ENCODE peak calls at places on chromosomes 5 and 9, in four cellular contexts. V is H9, P is IMR-90, H is H1. A is an unnamed sample.

GRCh38 chr9:120893585-120893857 is 16.5 kb upstream of the PHF19 start:
- DNase-seq in H (no peak), V (no peak), P (peak; percentile 73), A (no peak)

GRCh38 chr9:130172161-130172857 is at the start of gene NCS1:
- DNase-seq in V (peak; percentile 63), P (peak; percentile 61), H (no peak), A (peak; percentile 56)

GRCh38 chr9:130530932-130531331 is 48.4 kb upstream of the FUBP3 start:
- DNase-seq in V (no peak), P (no peak), H (no peak), A (no peak)

GRCh38 chr5:136028782-136029742 is at the start of gene TGFBI:
- DNase-seq in V (peak; percentile 73), H (peak; percentile 27), P (peak; percentile 67), A (peak; percentile 79)

GRCh38 chr9:470041-470781 is 255.5 kb downstream of the DOCK8 start:
- DNase-seq in P (peak; percentile 64), H (peak; percentile 69), V (peak; percentile 92), A (peak; percentile 89)

GRCh38 chr5:43606351-43606750 is 3.4 kb downstream of the NNT start:
- DNase-seq in H (no peak), P (no peak), V (no peak), A (no peak)

GRCh38 chr9:77374266-77374665 is 196.9 kb downstream of the VPS13A start:
- DNase-seq in P (peak; percentile 60), V (no peak), H (no peak), A (no peak)

GRCh38 chr9:125649315-125649714 is 57.7 kb downstream of the MAPKAP1 start:
- DNase-seq in V (no peak), P (peak; percentile 86), H (no peak), A (peak; percentile 67)

GRCh38 chr9:121674952-121675351 is 23.5 kb downstream of the DAB2IP start:
- DNase-seq in V (peak; percentile 59), P (peak; percentile 74), H (no peak), A (peak; percentile 91)

GRCh38 chr5:13567819-13568218 is 376.7 kb downstream of the DNAH5 start:
- DNase-seq in V (no peak), H (no peak), P (peak; percentile 72), A (peak; percentile 51)

DNA sequence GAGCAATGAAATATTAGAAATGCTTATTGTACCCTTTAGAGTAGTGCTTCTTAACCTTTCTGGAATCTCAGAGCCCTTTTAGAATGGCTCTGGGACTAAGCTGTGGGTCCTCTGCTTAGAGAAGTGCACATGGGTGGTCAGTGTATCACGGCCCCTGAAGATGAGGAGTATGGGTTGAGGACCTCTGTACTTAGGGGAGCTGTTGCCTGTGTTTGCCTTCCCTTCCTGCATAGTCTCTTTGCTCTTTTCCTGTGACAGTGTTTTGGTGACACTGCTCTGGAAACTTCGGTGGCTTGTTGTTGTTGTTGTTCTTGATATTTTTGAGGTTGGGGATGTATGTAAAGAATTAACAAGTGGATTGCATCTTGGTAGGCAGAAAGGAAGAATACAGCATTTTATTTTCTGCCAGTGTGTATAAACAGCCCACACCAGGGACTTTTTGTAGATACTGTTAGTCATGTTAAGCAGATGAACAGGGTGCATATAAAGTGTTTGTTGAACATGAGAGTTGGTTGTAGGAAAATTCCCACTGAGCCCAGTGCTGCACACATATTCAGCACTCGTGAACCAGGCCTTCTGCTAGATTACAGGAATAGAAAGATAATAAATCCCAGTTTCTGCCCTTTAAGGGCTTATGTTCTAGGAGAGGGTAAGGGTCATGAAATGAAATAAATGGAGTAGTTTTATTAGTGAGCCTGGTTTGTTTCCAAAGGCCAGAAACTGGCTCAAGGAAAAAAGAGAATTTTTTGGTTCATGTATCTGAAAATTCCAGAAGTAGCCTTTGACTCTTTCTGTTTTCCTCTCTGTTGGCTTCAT is 199.7 kb downstream of the ARHGAP26 start:
- DNase-seq in P (no peak), H (no peak), V (no peak), A (no peak)
- H3K56ac ChIP-seq in P (no peak overlapping the region), H (no peak overlapping the region), V (no peak overlapping the region), A (no peak overlapping the region)

GRCh38 chr5:90657788-90658187 is 99.2 kb downstream of the ADGRV1 start:
- DNase-seq in V (no peak), H (no peak), P (no peak), A (no peak)
- H3K4me2 ChIP-seq in V (no peak overlapping the region), H (no peak overlapping the region), P (no peak overlapping the region), A (no peak overlapping the region)

DNA sequence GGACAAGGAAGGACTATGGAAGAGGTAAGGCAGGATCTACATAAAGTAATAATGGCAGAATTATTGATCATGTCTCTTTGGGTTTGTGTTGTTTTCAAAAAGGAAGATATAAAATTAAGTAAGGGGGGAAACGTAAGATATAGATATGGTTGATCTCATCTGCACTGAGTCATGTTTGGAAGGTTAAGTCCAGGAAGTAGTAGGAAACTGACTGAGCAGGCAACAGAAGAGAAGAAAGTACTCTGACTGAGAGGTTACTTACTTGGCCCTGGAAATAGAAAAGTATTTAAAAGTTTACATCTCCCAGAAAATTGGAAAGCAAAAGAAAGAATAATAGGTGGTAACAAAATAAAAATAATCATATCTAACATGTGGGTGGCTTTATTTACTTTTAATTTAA is 405.3 kb upstream of the RGMB start:
- DNase-seq in V (no peak), H (no peak), P (peak; percentile 28), A (no peak)
- H3K56ac ChIP-seq in V (no peak overlapping the region), H (no peak overlapping the region), P (no peak overlapping the region), A (no peak overlapping the region)

GRCh38 chr5:61538722-61539501 is 206.9 kb downstream of the ZSWIM6 start:
- DNase-seq in H (no peak), P (no peak), V (no peak), A (no peak)
- H3K4me2 ChIP-seq in H (no peak overlapping the region), P (no peak overlapping the region), V (no peak overlapping the region), A (no peak overlapping the region)

GRCh38 chr5:150323092-150323491 is 20.4 kb upstream of the ARSI start:
- DNase-seq in V (no peak), P (peak; percentile 76), H (no peak), A (no peak)

GRCh38 chr5:150321211-150321610 is 18.5 kb upstream of the ARSI start:
- DNase-seq in H (no peak), P (no peak), V (no peak), A (no peak)

GRCh38 chr5:150321784-150322183 is 19.1 kb upstream of the ARSI start:
- DNase-seq in P (no peak), H (no peak), V (no peak), A (no peak)

GRCh38 chr5:150323819-150324218 is 21.1 kb upstream of the ARSI start:
- DNase-seq in V (no peak), P (no peak), H (no peak), A (no peak)

DNA sequence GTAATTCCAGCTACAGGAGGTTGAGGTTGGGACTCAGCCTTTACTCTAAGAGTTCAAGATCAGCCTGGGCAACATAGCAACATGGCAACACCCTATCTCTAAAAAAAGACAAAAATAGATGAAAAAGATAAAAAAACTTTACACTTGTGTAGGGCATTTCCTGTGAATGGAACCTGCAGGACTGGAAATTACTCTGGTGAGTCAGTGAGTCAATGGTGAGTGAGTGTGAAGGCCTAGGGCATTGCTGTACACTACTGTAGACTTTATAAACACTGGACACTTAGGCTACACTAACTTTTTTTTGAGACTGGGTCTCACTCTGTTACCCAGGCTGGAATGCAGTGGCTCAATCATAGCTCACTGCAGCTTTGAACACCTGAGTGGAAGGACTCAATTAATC is 19.5 kb upstream of the ARSI start:
- DNase-seq in H (no peak), P (peak; percentile 87), V (no peak), A (no peak)
- H3K56ac ChIP-seq in H (no peak overlapping the region), P (no peak overlapping the region), V (no peak overlapping the region), A (no peak overlapping the region)

GRCh38 chr9:131657031-131657377 is 82.9 kb downstream of the RAPGEF1 start:
- DNase-seq in V (no peak), H (no peak), P (no peak), A (no peak)
- H3K4me2 ChIP-seq in V (no peak overlapping the region), H (no peak overlapping the region), P (no peak overlapping the region), A (no peak overlapping the region)

DNA sequence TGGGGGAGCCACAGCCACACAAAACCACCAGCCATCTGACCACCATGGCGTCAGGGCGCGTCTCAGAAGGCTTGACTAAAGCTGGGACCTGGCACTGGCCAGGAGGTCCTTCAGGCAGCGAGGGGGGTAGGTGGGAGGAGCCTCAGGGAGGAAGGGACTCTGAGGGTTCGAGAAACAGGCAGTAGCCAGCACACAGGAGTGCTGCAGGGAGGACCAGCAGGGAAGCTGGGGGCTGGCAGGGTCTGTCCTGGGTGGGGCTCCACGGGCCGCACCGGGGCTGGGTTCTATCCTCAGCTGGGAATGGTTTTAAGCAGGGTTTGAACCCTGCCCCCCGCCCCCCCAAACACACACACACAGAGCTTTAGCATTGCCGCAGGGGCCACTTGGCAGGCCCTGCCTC is 7.4 kb downstream of the FAM163B start:
- DNase-seq in P (no peak), H (no peak), V (no peak), A (no peak)
- H3K56ac ChIP-seq in P (no peak overlapping the region), H (no peak overlapping the region), V (no peak overlapping the region), A (peak overlapping the region; percentile 0)

GRCh38 chr5:145246961-145247744 is 588.0 kb downstream of the PRELID2 start:
- DNase-seq in P (peak; percentile 39), V (no peak), H (no peak), A (no peak)
- H3K4me2 ChIP-seq in P (no peak overlapping the region), V (no peak overlapping the region), H (no peak overlapping the region), A (no peak overlapping the region)